ENCODE peak calls at places on chromosomes 13 and 19, in eight cellular contexts. T, X, O, K, V, Z, G and J are unnamed samples.

GRCh38 chr13:43405457-43405856 is 381.3 kb downstream of the ENOX1 start:
- DNase-seq in O (no peak), X (no peak), G (no peak), T (peak), K (no peak), V (no peak), Z (no peak), J (no peak)

GRCh38 chr19:49951806-49952474 is 9.0 kb downstream of the SIGLEC11 start:
- DNase-seq in K (no peak), X (no peak), T (no peak), V (no peak), G (no peak), O (no peak), Z (no peak), J (no peak)

GRCh38 chr19:52237771-52238400 is 31.5 kb upstream of the ZNF766 start:
- DNase-seq in O (peak), G (peak), X (no peak), K (peak), V (peak), T (peak), Z (no peak), J (no peak)

GRCh38 chr13:24822640-24823039 is 58.7 kb downstream of the RNF17 start:
- DNase-seq in V (no peak), X (no peak), Z (no peak), O (peak), T (no peak), G (no peak), K (no peak), J (no peak)

GRCh38 chr13:46119883-46120614 is 15.2 kb upstream of the CPB2 start:
- DNase-seq in K (peak), G (peak), X (no peak), O (no peak), T (peak), V (peak), Z (no peak), J (no peak)

GRCh38 chr19:10760268-10760944 is 42.5 kb downstream of the DNM2 start:
- DNase-seq in V (no peak), K (no peak), T (peak), Z (no peak), X (no peak), G (no peak), O (peak), J (no peak)

GRCh38 chr13:30735025-30735967 is at the start of gene ALOX5AP:
- DNase-seq in V (no peak), Z (no peak), X (peak), G (no peak), O (peak), T (no peak), K (no peak), J (no peak)

GRCh38 chr19:15177269-15178116 is 23.3 kb downstream of the NOTCH3 start:
- DNase-seq in T (peak), K (peak), Z (no peak), V (peak), O (peak), X (peak), G (peak), J (peak)

GRCh38 chr19:8004723-8005513 is 523 bp downstream of the ELAVL1 start:
- DNase-seq in T (no peak), G (peak), X (no peak), Z (no peak), O (peak), K (no peak), V (no peak), J (no peak)

GRCh38 chr13:94968040-94968756 is 255.9 kb upstream of the SOX21 start:
- DNase-seq in V (no peak), T (no peak), G (no peak), K (no peak), O (peak), Z (peak), X (no peak), J (peak)

GRCh38 chr19:46745030-46745429 is 827 bp upstream of the FKRP start:
- DNase-seq in K (no peak), O (no peak), T (no peak), Z (no peak), G (no peak), V (no peak), X (no peak), J (no peak)

GRCh38 chr13:52891685-52892084 is 43.2 kb upstream of the PCDH8 start:
- DNase-seq in Z (no peak), G (no peak), T (no peak), K (no peak), O (no peak), X (no peak), V (no peak), J (no peak)

GRCh38 chr19:52343548-52343947 is 7.5 kb downstream of the ZNF610 start:
- DNase-seq in T (peak), V (peak), X (peak), O (peak), Z (peak), K (no peak), G (peak), J (peak)

GRCh38 chr13:99883805-99884204 is 87.8 kb downstream of the ZIC5 start:
- DNase-seq in K (no peak), T (no peak), V (no peak), O (no peak), X (no peak), Z (no peak), G (no peak), J (no peak)

GRCh38 chr13:44748439-44748838 is 172.3 kb upstream of the TSC22D1 start:
- DNase-seq in K (no peak), G (no peak), T (no peak), Z (no peak), V (no peak), O (no peak), X (no peak), J (no peak)